ENCODE peak calls at places on chromosomes 7 and 10, in four cellular contexts. R is ovary, G is tibial nerve, P is heart right ventricle. X is an unnamed sample.

GRCh38 chr10:109837384-109837783 is 85.9 kb downstream of the XPNPEP1 start:
- DNase-seq in R (no peak), G (no peak), P (no peak), X (no peak)

GRCh38 chr10:68052463-68052862 is 22.6 kb downstream of the HERC4 start:
- DNase-seq in G (no peak), R (no peak), P (no peak), X (no peak)

GRCh38 chr7:475425-475728 is 44.3 kb downstream of the PDGFA start:
- DNase-seq in R (no peak), P (no peak), G (no peak), X (no peak)

GRCh38 chr7:42495251-42495650 is 258.2 kb upstream of the GLI3 start:
- DNase-seq in R (no peak), G (no peak), P (no peak), X (no peak)

GRCh38 chr10:110008518-110009339 is 945 bp downstream of the ADD3 start:
- DNase-seq in G (peak), P (peak), R (peak), X (peak)

GRCh38 chr10:31966681-31967080 is 38.0 kb upstream of the ARHGAP12 start:
- DNase-seq in G (no peak), R (no peak), P (no peak), X (no peak)

GRCh38 chr7:2140216-2140870 is 92.4 kb downstream of the MAD1L1 start:
- DNase-seq in G (no peak), R (no peak), P (peak), X (no peak)

GRCh38 chr7:39898867-39899266 is 51.2 kb upstream of the CDK13 start:
- DNase-seq in R (no peak), G (no peak), P (no peak), X (no peak)

GRCh38 chr7:83410989-83411591 is 237.8 kb downstream of the SEMA3E start:
- DNase-seq in P (no peak), G (peak), R (no peak), X (no peak)

GRCh38 chr10:71045188-71045841 is 156.9 kb upstream of the PCBD1 start:
- DNase-seq in P (no peak), R (no peak), G (peak), X (no peak)

GRCh38 chr7:97272237-97272975 is 154.9 kb downstream of the SDHAF3 start:
- DNase-seq in R (no peak), G (no peak), P (no peak), X (no peak)

GRCh38 chr7:23372671-23373070 is 73.5 kb downstream of the MALSU1 start:
- DNase-seq in P (no peak), R (no peak), G (no peak), X (no peak)

GRCh38 chr10:56586391-56586790 is 225.3 kb upstream of the ZWINT start:
- DNase-seq in P (no peak), G (no peak), R (no peak), X (no peak)

GRCh38 chr10:86545097-86545496 is 23.5 kb upstream of the WAPL start:
- DNase-seq in P (no peak), G (no peak), R (no peak), X (no peak)

GRCh38 chr7:15503603-15504280 is 58.1 kb downstream of the AGMO start:
- DNase-seq in P (no peak), G (no peak), R (no peak), X (no peak)
- TF ChIP-seq CTCF in P (no peak), G (no peak), R (no peak), X (no peak)

GRCh38 chr10:77637474-77637985 is at the start of gene KCNMA1:
- DNase-seq in G (no peak), R (no peak), P (no peak), X (no peak)

GRCh38 chr10:77634939-77635338 is 2.7 kb downstream of the KCNMA1 start:
- DNase-seq in P (no peak), R (no peak), G (no peak), X (no peak)

GRCh38 chr10:77635402-77636227 is 2.0 kb downstream of the KCNMA1 start:
- DNase-seq in R (no peak), G (no peak), P (no peak), X (no peak)

GRCh38 chr10:77636967-77637473 is 588 bp downstream of the KCNMA1 start:
- DNase-seq in R (no peak), G (no peak), P (no peak), X (no peak)

GRCh38 chr10:77636286-77636966 is 1.2 kb downstream of the KCNMA1 start:
- DNase-seq in G (no peak), R (no peak), P (no peak), X (no peak)
- H3K4me3 ChIP-seq in G (peak), R (peak), P (peak), X (peak)

GRCh38 chr10:17233534-17233933 is 5.5 kb downstream of the VIM start:
- DNase-seq in G (no peak), P (no peak), R (peak), X (peak)
- H3K27ac ChIP-seq in G (peak), P (no peak), R (no peak), X (peak)

GRCh38 chr10:25222085-25222660 is 47.4 kb downstream of the GPR158 start:
- DNase-seq in G (no peak), P (no peak), R (no peak), X (no peak)

GRCh38 chr10:25231751-25232150 is 57.0 kb downstream of the GPR158 start:
- DNase-seq in P (no peak), R (no peak), G (no peak), X (no peak)

GRCh38 chr10:25232229-25232628 is 57.4 kb downstream of the GPR158 start:
- DNase-seq in G (no peak), P (no peak), R (no peak), X (no peak)

DNA sequence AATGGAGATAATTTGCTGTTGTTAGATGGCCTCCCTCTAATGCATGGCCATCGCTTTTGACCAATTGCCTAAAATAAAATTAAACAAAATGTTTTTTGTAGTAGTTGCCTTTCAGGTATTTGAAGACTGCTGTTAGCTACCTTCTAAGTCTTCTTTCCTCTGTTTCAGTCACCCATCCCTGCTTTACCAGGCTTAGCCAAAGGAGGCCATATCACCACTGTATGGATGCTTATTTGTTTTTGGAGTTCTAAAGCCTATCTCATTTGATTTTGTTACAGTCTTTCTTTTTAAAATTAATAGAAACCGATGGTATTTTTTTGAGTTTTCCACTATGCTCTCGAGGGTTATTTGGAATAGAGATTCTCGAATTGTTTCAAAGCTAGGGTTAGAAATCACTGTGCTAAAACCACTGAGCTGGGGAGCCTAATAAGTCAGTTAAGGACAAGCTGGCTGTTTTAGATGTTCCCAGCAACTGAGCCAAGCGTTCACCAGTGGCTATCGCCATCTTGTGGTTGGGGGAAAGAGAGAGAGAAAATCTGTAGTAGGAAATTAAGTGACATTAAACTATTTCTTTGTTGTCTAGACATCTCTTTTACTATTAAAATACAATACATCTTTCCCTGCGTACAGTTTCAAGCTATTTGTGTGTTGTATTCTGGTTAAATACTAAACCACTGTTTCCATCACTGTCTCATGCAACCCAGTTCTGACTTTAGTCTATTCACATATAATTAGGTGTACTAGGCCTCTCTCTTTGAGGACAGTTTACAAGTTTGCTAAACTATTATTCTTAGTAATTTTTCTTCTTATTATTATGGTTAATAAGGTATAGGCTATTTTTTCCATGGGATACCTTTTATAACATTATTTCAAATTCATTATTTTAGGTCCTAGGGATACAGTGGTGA is 52.2 kb downstream of the GPR158 start:
- DNase-seq in R (no peak), P (peak), G (no peak), X (no peak)
- TF ChIP-seq CTCF in R (no peak), P (peak), G (no peak), X (peak)

GRCh38 chr7:19404912-19405329 is 259.7 kb upstream of the FERD3L start:
- DNase-seq in P (no peak), R (no peak), G (no peak), X (no peak)
- H3K4me3 ChIP-seq in P (no peak), R (no peak), G (no peak), X (no peak)

GRCh38 chr10:123057968-123058367 is 49.2 kb downstream of the ACADSB start:
- DNase-seq in G (no peak), P (no peak), R (no peak), X (no peak)
- H3K27ac ChIP-seq in G (no peak), P (no peak), R (no peak), X (no peak)

DNA sequence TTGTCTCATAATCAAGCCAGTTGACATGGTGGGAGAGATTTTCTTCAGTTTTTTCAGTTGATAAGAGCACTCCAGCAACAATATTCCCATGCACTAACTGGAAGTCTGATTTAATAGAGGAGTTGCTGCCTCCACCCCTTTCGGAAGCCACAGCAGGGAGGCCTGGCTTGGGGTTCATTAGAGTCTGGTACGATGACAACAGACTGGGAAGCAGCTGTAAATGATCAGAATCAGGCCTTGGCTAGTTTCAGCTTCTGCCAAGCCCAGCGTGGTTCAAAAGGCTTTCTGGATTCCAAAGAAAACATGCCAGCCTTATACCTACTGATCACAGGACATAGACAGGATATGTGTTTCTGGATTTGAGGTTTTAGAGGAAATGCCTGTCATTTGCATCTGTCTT is 274.0 kb downstream of the CSTF2T start:
- DNase-seq in G (no peak), P (peak), R (no peak), X (no peak)
- TF ChIP-seq CTCF in G (no peak), P (no peak), R (no peak), X (no peak)

GRCh38 chr10:5595095-5595494 is 70.3 kb downstream of the CALML3 start:
- DNase-seq in P (no peak), G (no peak), R (no peak), X (no peak)
- H3K4me3 ChIP-seq in P (no peak), G (no peak), R (no peak), X (no peak)

X was measured in ascending aorta.